ENCODE peak calls at places on chromosomes 2 and 18, in five cellular contexts. One of them, this sample, is unnamed.

GRCh38 chr2:190351955-190352354 is 8.6 kb downstream of the INPP1 start:
- DNase-seq in H9: no peak
- DNase-seq in osteoblast: no peak
- DNase-seq in GM23248: no peak
- DNase-seq in A549: no peak
- DNase-seq in this sample: no peak

GRCh38 chr2:160224060-160224459 is 24.0 kb upstream of the ITGB6 start:
- DNase-seq in H9: no peak
- DNase-seq in osteoblast: peak
- DNase-seq in GM23248: peak
- DNase-seq in A549: peak
- DNase-seq in this sample: no peak

GRCh38 chr2:175062787-175063585 is 57.8 kb upstream of the CHN1 start:
- DNase-seq in H9: peak
- DNase-seq in osteoblast: no peak
- DNase-seq in GM23248: no peak
- DNase-seq in A549: peak
- DNase-seq in this sample: no peak

GRCh38 chr18:858016-858415 is 46.0 kb upstream of the YES1 start:
- DNase-seq in H9: no peak
- DNase-seq in osteoblast: no peak
- DNase-seq in GM23248: no peak
- DNase-seq in A549: no peak
- DNase-seq in this sample: no peak

GRCh38 chr2:204228169-204228940 is 291.8 kb downstream of the ICOS start:
- DNase-seq in H9: no peak
- DNase-seq in osteoblast: no peak
- DNase-seq in GM23248: no peak
- DNase-seq in A549: no peak
- DNase-seq in this sample: peak

GRCh38 chr18:58639751-58640427 is 11.0 kb upstream of the ALPK2 start:
- DNase-seq in H9: no peak
- DNase-seq in osteoblast: peak
- DNase-seq in GM23248: peak
- DNase-seq in A549: no peak
- DNase-seq in this sample: no peak

GRCh38 chr2:117720765-117721164 is 93.7 kb upstream of the DDX18 start:
- DNase-seq in H9: no peak
- DNase-seq in osteoblast: no peak
- DNase-seq in GM23248: no peak
- DNase-seq in A549: no peak
- DNase-seq in this sample: no peak

GRCh38 chr2:70851704-70852103 is 16.1 kb upstream of the CD207 start:
- DNase-seq in H9: no peak
- DNase-seq in osteoblast: no peak
- DNase-seq in GM23248: peak
- DNase-seq in A549: no peak
- DNase-seq in this sample: no peak

GRCh38 chr2:63775191-63775590 is 66.5 kb upstream of the UGP2 start:
- DNase-seq in H9: no peak
- DNase-seq in osteoblast: no peak
- DNase-seq in GM23248: no peak
- DNase-seq in A549: no peak
- DNase-seq in this sample: no peak

GRCh38 chr2:222180619-222181018 is 118.2 kb downstream of the PAX3 start:
- DNase-seq in H9: no peak
- DNase-seq in osteoblast: no peak
- DNase-seq in GM23248: no peak
- DNase-seq in A549: no peak
- DNase-seq in this sample: no peak

GRCh38 chr2:66430906-66431619 is 3.9 kb upstream of the MEIS1 start:
- DNase-seq in H9: no peak
- DNase-seq in osteoblast: no peak
- DNase-seq in GM23248: no peak
- DNase-seq in A549: no peak
- DNase-seq in this sample: peak

GRCh38 chr2:96111823-96112500 is 4.4 kb downstream of the ADRA2B start:
- DNase-seq in H9: no peak
- DNase-seq in osteoblast: peak
- DNase-seq in GM23248: no peak
- DNase-seq in A549: no peak
- DNase-seq in this sample: no peak

GRCh38 chr2:101500860-101501259 is 25.9 kb upstream of the RFX8 start:
- DNase-seq in H9: no peak
- DNase-seq in osteoblast: no peak
- DNase-seq in GM23248: peak
- DNase-seq in A549: no peak
- DNase-seq in this sample: no peak

GRCh38 chr18:79400091-79400590 is 4.4 kb downstream of the NFATC1 start:
- DNase-seq in H9: no peak
- DNase-seq in osteoblast: peak
- DNase-seq in GM23248: peak
- DNase-seq in A549: no peak
- DNase-seq in this sample: peak

GRCh38 chr2:152577611-152578010 is 139.7 kb downstream of the PRPF40A start:
- DNase-seq in H9: no peak
- DNase-seq in osteoblast: no peak
- DNase-seq in GM23248: no peak
- DNase-seq in A549: no peak
- DNase-seq in this sample: no peak

GRCh38 chr2:5590836-5591235 is 101.3 kb upstream of the SOX11 start:
- DNase-seq in H9: no peak
- DNase-seq in osteoblast: no peak
- DNase-seq in GM23248: no peak
- DNase-seq in A549: no peak
- DNase-seq in this sample: no peak

GRCh38 chr2:44688442-44689124 is 252.9 kb upstream of the SIX3 start:
- DNase-seq in H9: no peak
- DNase-seq in osteoblast: peak
- DNase-seq in GM23248: no peak
- DNase-seq in A549: no peak
- DNase-seq in this sample: no peak

GRCh38 chr2:40325111-40325510 is 126.8 kb downstream of the SLC8A1 start:
- DNase-seq in H9: no peak
- DNase-seq in osteoblast: no peak
- DNase-seq in GM23248: no peak
- DNase-seq in A549: no peak
- DNase-seq in this sample: no peak

GRCh38 chr2:223101340-223102039 is 49.5 kb downstream of the KCNE4 start:
- DNase-seq in H9: peak
- DNase-seq in osteoblast: no peak
- DNase-seq in GM23248: peak
- DNase-seq in A549: peak
- DNase-seq in this sample: peak

GRCh38 chr2:86584164-86584913 is 21.1 kb upstream of the CHMP3 start:
- DNase-seq in H9: no peak
- DNase-seq in osteoblast: no peak
- DNase-seq in GM23248: peak
- DNase-seq in A549: no peak
- DNase-seq in this sample: no peak

GRCh38 chr2:119350311-119350998 is 16.2 kb downstream of the C2orf76 start:
- DNase-seq in H9: peak
- DNase-seq in osteoblast: no peak
- DNase-seq in GM23248: no peak
- DNase-seq in A549: no peak
- DNase-seq in this sample: peak

GRCh38 chr2:51717318-51717717 is 685.4 kb upstream of the NRXN1 start:
- DNase-seq in H9: no peak
- DNase-seq in osteoblast: no peak
- DNase-seq in GM23248: peak
- DNase-seq in A549: peak
- DNase-seq in this sample: no peak

GRCh38 chr2:239181601-239182471 is 219.0 kb downstream of the HDAC4 start:
- DNase-seq in H9: peak
- DNase-seq in osteoblast: no peak
- DNase-seq in GM23248: no peak
- DNase-seq in A549: no peak
- DNase-seq in this sample: peak

GRCh38 chr2:72142743-72143440 is 4.8 kb downstream of the CYP26B1 start:
- DNase-seq in H9: peak
- DNase-seq in osteoblast: peak
- DNase-seq in GM23248: peak
- DNase-seq in A549: no peak
- DNase-seq in this sample: peak

GRCh38 chr2:218885981-218886447 is 5.4 kb downstream of the WNT10A start:
- DNase-seq in H9: no peak
- DNase-seq in osteoblast: peak
- DNase-seq in GM23248: no peak
- DNase-seq in A549: no peak
- DNase-seq in this sample: no peak
- H3K4me2 ChIP-seq in H9: no peak
- H3K4me2 ChIP-seq in osteoblast: no peak
- H3K4me2 ChIP-seq in GM23248: no peak
- H3K4me2 ChIP-seq in A549: no peak
- H3K4me2 ChIP-seq in this sample: no peak

DNA sequence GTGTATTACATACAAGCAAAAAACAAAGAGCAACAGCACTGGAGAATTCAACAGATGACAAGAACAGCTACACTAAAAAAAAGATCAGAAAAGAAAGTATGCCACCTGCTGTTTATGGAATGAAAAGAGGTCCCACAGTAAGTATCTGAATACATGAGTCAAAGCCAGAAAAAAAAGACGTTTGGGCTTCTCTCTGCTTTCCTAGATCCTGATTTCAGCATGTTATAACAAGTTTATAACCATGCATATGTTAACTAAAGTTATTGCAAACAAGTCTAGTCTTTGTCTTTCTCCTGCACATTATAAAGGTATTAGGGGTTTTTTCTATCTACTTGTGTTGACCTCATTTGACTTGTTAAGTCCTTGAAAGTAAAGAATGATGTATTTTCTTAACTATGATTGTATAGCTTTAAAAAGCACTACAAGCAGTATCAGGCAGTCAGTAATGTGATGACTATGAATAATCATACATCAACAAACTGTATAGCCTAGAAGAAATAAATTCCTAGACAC is 108.5 kb upstream of the COL5A2 start:
- DNase-seq in H9: no peak
- DNase-seq in osteoblast: no peak
- DNase-seq in GM23248: peak
- DNase-seq in A549: peak
- DNase-seq in this sample: peak
- H3K27ac ChIP-seq in H9: no peak
- H3K27ac ChIP-seq in osteoblast: peak
- H3K27ac ChIP-seq in GM23248: peak
- H3K27ac ChIP-seq in A549: peak
- H3K27ac ChIP-seq in this sample: no peak

DNA sequence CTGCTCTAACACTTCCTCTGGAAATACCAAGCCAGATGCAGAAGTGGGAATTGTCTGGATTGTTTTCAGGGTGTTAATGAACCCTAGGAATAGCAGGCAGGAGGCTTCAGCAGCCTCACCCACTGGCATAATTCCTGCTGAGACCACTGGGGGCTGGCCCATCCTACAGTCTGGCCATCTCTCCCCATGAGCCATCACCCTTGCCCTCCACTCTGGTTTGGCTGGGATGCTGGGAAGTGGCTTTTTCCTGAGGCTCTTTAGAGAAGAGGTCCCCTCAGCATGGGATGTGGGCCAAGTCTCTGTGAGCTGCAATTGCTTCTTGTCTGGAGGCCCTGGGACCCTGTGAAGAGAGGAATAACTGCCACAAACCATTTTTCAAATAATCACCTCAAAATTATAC is 3.9 kb downstream of the TCF7L1 start:
- DNase-seq in H9: no peak
- DNase-seq in osteoblast: peak
- DNase-seq in GM23248: no peak
- DNase-seq in A549: no peak
- DNase-seq in this sample: no peak
- H3K4me2 ChIP-seq in H9: peak
- H3K4me2 ChIP-seq in osteoblast: no peak
- H3K4me2 ChIP-seq in GM23248: no peak
- H3K4me2 ChIP-seq in A549: no peak
- H3K4me2 ChIP-seq in this sample: no peak

GRCh38 chr2:233116946-233117345 is 56.8 kb downstream of the INPP5D start:
- DNase-seq in H9: no peak
- DNase-seq in osteoblast: no peak
- DNase-seq in GM23248: no peak
- DNase-seq in A549: no peak
- DNase-seq in this sample: no peak
- H3K27ac ChIP-seq in H9: no peak
- H3K27ac ChIP-seq in osteoblast: no peak
- H3K27ac ChIP-seq in GM23248: no peak
- H3K27ac ChIP-seq in A549: no peak
- H3K27ac ChIP-seq in this sample: no peak

GRCh38 chr2:57698935-57699449 is 347.6 kb upstream of the VRK2 start:
- DNase-seq in H9: no peak
- DNase-seq in osteoblast: no peak
- DNase-seq in GM23248: no peak
- DNase-seq in A549: no peak
- DNase-seq in this sample: no peak

GRCh38 chr2:57696016-57696415 is 350.6 kb upstream of the VRK2 start:
- DNase-seq in H9: peak
- DNase-seq in osteoblast: no peak
- DNase-seq in GM23248: peak
- DNase-seq in A549: peak
- DNase-seq in this sample: no peak

GRCh38 chr2:57703407-57703806 is 343.2 kb upstream of the VRK2 start:
- DNase-seq in H9: no peak
- DNase-seq in osteoblast: no peak
- DNase-seq in GM23248: no peak
- DNase-seq in A549: no peak
- DNase-seq in this sample: no peak

DNA sequence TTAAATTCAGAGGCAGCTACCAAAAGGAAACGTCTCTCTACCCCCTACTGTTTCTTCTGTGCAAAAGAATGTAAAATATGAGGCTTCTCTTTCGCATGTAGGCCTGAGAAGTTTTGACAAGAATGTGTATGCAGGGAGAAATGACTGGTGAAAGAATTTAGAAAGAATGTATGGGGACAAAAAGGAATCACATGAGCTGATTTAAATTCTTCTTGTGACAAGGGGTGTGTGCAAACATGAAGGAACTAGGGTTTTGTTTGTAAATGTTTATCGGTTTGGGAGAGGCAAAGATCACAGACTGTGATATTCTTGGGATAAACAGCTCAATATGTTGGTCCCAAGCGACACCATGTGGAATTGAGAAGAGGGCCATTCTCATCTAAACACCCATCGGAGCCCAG is 345.2 kb upstream of the VRK2 start:
- DNase-seq in H9: no peak
- DNase-seq in osteoblast: no peak
- DNase-seq in GM23248: peak
- DNase-seq in A549: peak
- DNase-seq in this sample: peak
- H3K4me2 ChIP-seq in H9: no peak
- H3K4me2 ChIP-seq in osteoblast: no peak
- H3K4me2 ChIP-seq in GM23248: peak
- H3K4me2 ChIP-seq in A549: peak
- H3K4me2 ChIP-seq in this sample: no peak

GRCh38 chr2:206443735-206444527 is 599 bp downstream of the ADAM23 start:
- DNase-seq in H9: peak
- DNase-seq in osteoblast: peak
- DNase-seq in GM23248: peak
- DNase-seq in A549: peak
- DNase-seq in this sample: peak
- H3K27ac ChIP-seq in H9: no peak
- H3K27ac ChIP-seq in osteoblast: no peak
- H3K27ac ChIP-seq in GM23248: no peak
- H3K27ac ChIP-seq in A549: peak
- H3K27ac ChIP-seq in this sample: peak